ENCODE peak calls at places on chromosomes 4 and X, in nine cellular contexts. One of them, this sample, is unnamed.

GRCh38 chrX:155134255-155134654 is 62.9 kb downstream of the BRCC3 start:
- DNase-seq in GM12864: no peak
- DNase-seq in neural crest cell: no peak
- DNase-seq in T-cell: no peak
- DNase-seq in activated CD4-positive, alpha-beta T cell treated with anti-CD3 and anti-CD28 coated beads, Interleukin-2, amount 50 U/mL, for 48 hours: no peak
- DNase-seq in GM04504: no peak
- DNase-seq in mucosa of descending colon: no peak
- DNase-seq in breast epithelium: no peak
- DNase-seq in kidney tubule cell: no peak
- DNase-seq in this sample: no peak

GRCh38 chr4:88382621-88383020 is 4.0 kb downstream of the HERC6 start:
- DNase-seq in GM12864: peak; percentile 47
- DNase-seq in neural crest cell: no peak
- DNase-seq in T-cell: peak; percentile 41
- DNase-seq in activated CD4-positive, alpha-beta T cell treated with anti-CD3 and anti-CD28 coated beads, Interleukin-2, amount 50 U/mL, for 48 hours: peak; percentile 45
- DNase-seq in GM04504: no peak
- DNase-seq in mucosa of descending colon: no peak
- DNase-seq in breast epithelium: no peak
- DNase-seq in kidney tubule cell: peak; percentile 76
- DNase-seq in this sample: no peak

GRCh38 chr4:74394476-74395136 is 29.7 kb downstream of the EREG start:
- DNase-seq in GM12864: no peak
- DNase-seq in neural crest cell: no peak
- DNase-seq in T-cell: no peak
- DNase-seq in activated CD4-positive, alpha-beta T cell treated with anti-CD3 and anti-CD28 coated beads, Interleukin-2, amount 50 U/mL, for 48 hours: no peak
- DNase-seq in GM04504: no peak
- DNase-seq in mucosa of descending colon: peak; percentile 68
- DNase-seq in breast epithelium: no peak
- DNase-seq in kidney tubule cell: peak; percentile 20
- DNase-seq in this sample: no peak

GRCh38 chr4:166435449-166435848 is 562.4 kb downstream of the TLL1 start:
- DNase-seq in GM12864: no peak
- DNase-seq in neural crest cell: no peak
- DNase-seq in T-cell: no peak
- DNase-seq in activated CD4-positive, alpha-beta T cell treated with anti-CD3 and anti-CD28 coated beads, Interleukin-2, amount 50 U/mL, for 48 hours: no peak
- DNase-seq in GM04504: no peak
- DNase-seq in mucosa of descending colon: no peak
- DNase-seq in breast epithelium: no peak
- DNase-seq in kidney tubule cell: peak; percentile 80
- DNase-seq in this sample: no peak

GRCh38 chr4:184275766-184276165 is 58.1 kb upstream of the ENPP6 start:
- DNase-seq in GM12864: no peak
- DNase-seq in neural crest cell: no peak
- DNase-seq in T-cell: no peak
- DNase-seq in activated CD4-positive, alpha-beta T cell treated with anti-CD3 and anti-CD28 coated beads, Interleukin-2, amount 50 U/mL, for 48 hours: no peak
- DNase-seq in GM04504: no peak
- DNase-seq in mucosa of descending colon: no peak
- DNase-seq in breast epithelium: no peak
- DNase-seq in kidney tubule cell: peak; percentile 95
- DNase-seq in this sample: no peak

GRCh38 chr4:42412251-42412650 is 15.0 kb downstream of the SHISA3 start:
- DNase-seq in GM12864: no peak
- DNase-seq in neural crest cell: no peak
- DNase-seq in T-cell: no peak
- DNase-seq in activated CD4-positive, alpha-beta T cell treated with anti-CD3 and anti-CD28 coated beads, Interleukin-2, amount 50 U/mL, for 48 hours: no peak
- DNase-seq in GM04504: peak; percentile 17
- DNase-seq in mucosa of descending colon: no peak
- DNase-seq in breast epithelium: no peak
- DNase-seq in kidney tubule cell: peak; percentile 79
- DNase-seq in this sample: no peak

GRCh38 chr4:86717651-86718050 is 123.5 kb downstream of the PTPN13 start:
- DNase-seq in GM12864: no peak
- DNase-seq in neural crest cell: no peak
- DNase-seq in T-cell: no peak
- DNase-seq in activated CD4-positive, alpha-beta T cell treated with anti-CD3 and anti-CD28 coated beads, Interleukin-2, amount 50 U/mL, for 48 hours: no peak
- DNase-seq in GM04504: no peak
- DNase-seq in mucosa of descending colon: no peak
- DNase-seq in breast epithelium: no peak
- DNase-seq in kidney tubule cell: peak; percentile 70
- DNase-seq in this sample: no peak

GRCh38 chrX:120302434-120302833 is 8.8 kb downstream of the TMEM255A start:
- DNase-seq in GM12864: peak; percentile 47
- DNase-seq in neural crest cell: no peak
- DNase-seq in T-cell: peak; percentile 33
- DNase-seq in activated CD4-positive, alpha-beta T cell treated with anti-CD3 and anti-CD28 coated beads, Interleukin-2, amount 50 U/mL, for 48 hours: no peak
- DNase-seq in GM04504: no peak
- DNase-seq in mucosa of descending colon: peak; percentile 32
- DNase-seq in breast epithelium: no peak
- DNase-seq in kidney tubule cell: peak; percentile 61
- DNase-seq in this sample: no peak

GRCh38 chr4:152970102-152970820 is 34.1 kb downstream of the FHDC1 start:
- DNase-seq in GM12864: no peak
- DNase-seq in neural crest cell: no peak
- DNase-seq in T-cell: no peak
- DNase-seq in activated CD4-positive, alpha-beta T cell treated with anti-CD3 and anti-CD28 coated beads, Interleukin-2, amount 50 U/mL, for 48 hours: no peak
- DNase-seq in GM04504: peak; percentile 24
- DNase-seq in mucosa of descending colon: no peak
- DNase-seq in breast epithelium: no peak
- DNase-seq in kidney tubule cell: peak; percentile 89
- DNase-seq in this sample: no peak

GRCh38 chrX:113539599-113540356 is 699.1 kb upstream of the AMOT start:
- DNase-seq in GM12864: no peak
- DNase-seq in neural crest cell: no peak
- DNase-seq in T-cell: no peak
- DNase-seq in activated CD4-positive, alpha-beta T cell treated with anti-CD3 and anti-CD28 coated beads, Interleukin-2, amount 50 U/mL, for 48 hours: no peak
- DNase-seq in GM04504: no peak
- DNase-seq in mucosa of descending colon: no peak
- DNase-seq in breast epithelium: no peak
- DNase-seq in kidney tubule cell: no peak
- DNase-seq in this sample: no peak

GRCh38 chr4:151192556-151193235 is 84.3 kb upstream of the PRSS48 start:
- DNase-seq in GM12864: no peak
- DNase-seq in neural crest cell: no peak
- DNase-seq in T-cell: no peak
- DNase-seq in activated CD4-positive, alpha-beta T cell treated with anti-CD3 and anti-CD28 coated beads, Interleukin-2, amount 50 U/mL, for 48 hours: no peak
- DNase-seq in GM04504: no peak
- DNase-seq in mucosa of descending colon: no peak
- DNase-seq in breast epithelium: no peak
- DNase-seq in kidney tubule cell: no peak
- DNase-seq in this sample: no peak

GRCh38 chr4:6548882-6549230 is 26.1 kb upstream of the MAN2B2 start:
- DNase-seq in GM12864: no peak
- DNase-seq in neural crest cell: no peak
- DNase-seq in T-cell: no peak
- DNase-seq in activated CD4-positive, alpha-beta T cell treated with anti-CD3 and anti-CD28 coated beads, Interleukin-2, amount 50 U/mL, for 48 hours: no peak
- DNase-seq in GM04504: no peak
- DNase-seq in mucosa of descending colon: no peak
- DNase-seq in breast epithelium: no peak
- DNase-seq in kidney tubule cell: no peak
- DNase-seq in this sample: no peak

GRCh38 chr4:110484029-110484428 is 8.1 kb downstream of the ENPEP start:
- DNase-seq in GM12864: peak; percentile 70
- DNase-seq in neural crest cell: no peak
- DNase-seq in T-cell: no peak
- DNase-seq in activated CD4-positive, alpha-beta T cell treated with anti-CD3 and anti-CD28 coated beads, Interleukin-2, amount 50 U/mL, for 48 hours: no peak
- DNase-seq in GM04504: no peak
- DNase-seq in mucosa of descending colon: no peak
- DNase-seq in breast epithelium: no peak
- DNase-seq in kidney tubule cell: no peak
- DNase-seq in this sample: no peak

GRCh38 chr4:147773261-147774184 is 41.6 kb downstream of the ARHGAP10 start:
- DNase-seq in GM12864: no peak
- DNase-seq in neural crest cell: no peak
- DNase-seq in T-cell: no peak
- DNase-seq in activated CD4-positive, alpha-beta T cell treated with anti-CD3 and anti-CD28 coated beads, Interleukin-2, amount 50 U/mL, for 48 hours: no peak
- DNase-seq in GM04504: no peak
- DNase-seq in mucosa of descending colon: no peak
- DNase-seq in breast epithelium: no peak
- DNase-seq in kidney tubule cell: peak; percentile 50
- DNase-seq in this sample: no peak

GRCh38 chr4:147981305-147981704 is 249.4 kb downstream of the ARHGAP10 start:
- DNase-seq in GM12864: peak; percentile 67
- DNase-seq in neural crest cell: no peak
- DNase-seq in T-cell: no peak
- DNase-seq in activated CD4-positive, alpha-beta T cell treated with anti-CD3 and anti-CD28 coated beads, Interleukin-2, amount 50 U/mL, for 48 hours: no peak
- DNase-seq in GM04504: no peak
- DNase-seq in mucosa of descending colon: no peak
- DNase-seq in breast epithelium: no peak
- DNase-seq in kidney tubule cell: peak; percentile 57
- DNase-seq in this sample: no peak

This sample was measured in NCI-H748 treated with DMSO at 0.1 percent for 48 hours.